ENCODE peak calls at places on chromosomes 11 and 22, in six cellular contexts. M is IMR-90, G is neuronal stem cell, A is H1, P is mesenchymal stem cell, I is H9. Y is an unnamed sample.
A peak's percentile ranks its signal among the peaks of the same experiment; 100 is the strongest.

GRCh38 chr22:29071261-29072045 is 1.4 kb upstream of the KREMEN1 start:
- DNase-seq in I (peak; percentile 72), P (peak; percentile 32), M (peak; percentile 7), G (peak; percentile 56), A (peak; percentile 43), Y (peak; percentile 67)

GRCh38 chr22:45631839-45632238 is 39.8 kb upstream of the ATXN10 start:
- DNase-seq in P (no peak), I (no peak), A (no peak), M (no peak), G (no peak), Y (no peak)

GRCh38 chr11:123478352-123478986 is 48.4 kb downstream of the GRAMD1B start:
- DNase-seq in A (peak; percentile 62), M (peak; percentile 85), P (peak; percentile 83), G (peak; percentile 73), I (peak; percentile 79), Y (peak; percentile 93)

GRCh38 chr11:42085736-42086135 is 626.3 kb upstream of the LRRC4C start:
- DNase-seq in P (no peak), M (no peak), A (no peak), G (no peak), I (no peak), Y (no peak)

GRCh38 chr11:75365711-75366181 is 14.3 kb upstream of the ARRB1 start:
- DNase-seq in A (no peak), I (no peak), M (peak; percentile 84), G (no peak), P (peak; percentile 92), Y (no peak)

GRCh38 chr11:119709638-119710346 is 19.2 kb downstream of the NECTIN1 start:
- DNase-seq in M (peak; percentile 69), P (peak; percentile 83), G (peak; percentile 91), I (peak; percentile 70), A (no peak), Y (peak; percentile 99)

GRCh38 chr22:49482811-49483210 is 344.9 kb downstream of the BRD1 start:
- DNase-seq in I (no peak), G (no peak), A (no peak), P (no peak), M (no peak), Y (no peak)

GRCh38 chr11:117796456-117797428 is at the start of gene DSCAML1:
- DNase-seq in A (no peak), G (no peak), P (no peak), M (no peak), I (no peak), Y (peak; percentile 27)

GRCh38 chr11:69567951-69568808 is 72.8 kb upstream of the CCND1 start:
- DNase-seq in G (no peak), A (no peak), I (no peak), M (peak; percentile 23), P (peak; percentile 2), Y (peak; percentile 37)

GRCh38 chr11:115342142-115342541 is 162.1 kb downstream of the CADM1 start:
- DNase-seq in G (no peak), M (no peak), A (no peak), I (no peak), P (no peak), Y (no peak)

GRCh38 chr22:27101288-27101687 is 443.9 kb downstream of the MIAT start:
- DNase-seq in A (no peak), G (no peak), M (no peak), I (no peak), P (no peak), Y (no peak)

GRCh38 chr11:123173040-123173855 is 21.8 kb downstream of the CLMP start:
- DNase-seq in A (no peak), G (no peak), I (no peak), P (peak; percentile 98), M (peak; percentile 100), Y (no peak)

GRCh38 chr11:104531075-104531474 is 367.1 kb upstream of the PDGFD start:
- DNase-seq in A (peak; percentile 10), I (peak; percentile 39), M (no peak), P (no peak), G (no peak), Y (peak; percentile 66)

GRCh38 chr11:1532606-1533341 is 39.3 kb downstream of the DUSP8 start:
- DNase-seq in I (no peak), M (no peak), P (no peak), G (no peak), A (no peak), Y (no peak)

GRCh38 chr22:20951151-20951931 is 15.7 kb upstream of the AIFM3 start:
- DNase-seq in M (no peak), A (no peak), P (no peak), G (no peak), I (no peak), Y (no peak)

GRCh38 chr11:114953039-114953438 is 274.7 kb downstream of the NXPE2 start:
- DNase-seq in A (no peak), P (no peak), M (no peak), G (no peak), I (no peak), Y (peak; percentile 54)

GRCh38 chr11:84558085-84558905 is 1068.8 kb downstream of the DLG2 start:
- DNase-seq in A (no peak), M (peak; percentile 53), P (peak; percentile 48), G (peak; percentile 24), I (peak; percentile 34), Y (peak; percentile 74)

GRCh38 chr11:133619973-133620372 is 87.7 kb upstream of the OPCML start:
- DNase-seq in M (no peak), G (no peak), A (no peak), P (no peak), I (no peak), Y (peak; percentile 29)

GRCh38 chr11:22926341-22926740 is 66.1 kb upstream of the CCDC179 start:
- DNase-seq in G (no peak), P (no peak), A (no peak), I (no peak), M (no peak), Y (no peak)

GRCh38 chr11:46222485-46223251 is 54.8 kb upstream of the CREB3L1 start:
- DNase-seq in A (no peak), G (no peak), P (no peak), I (no peak), M (peak; percentile 7), Y (peak; percentile 51)

GRCh38 chr11:102346456-102346747 is 612 bp upstream of the BIRC2 start:
- DNase-seq in M (peak; percentile 79), A (no peak), I (no peak), G (no peak), P (no peak), Y (no peak)

GRCh38 chr11:102343789-102344188 is 3.2 kb upstream of the BIRC2 start:
- DNase-seq in I (no peak), G (no peak), A (no peak), P (peak; percentile 16), M (peak; percentile 54), Y (no peak)

GRCh38 chr11:102338479-102339010 is 8.5 kb upstream of the BIRC2 start:
- DNase-seq in M (no peak), A (no peak), I (no peak), P (no peak), G (no peak), Y (no peak)

GRCh38 chr11:102345923-102346322 is 1.1 kb upstream of the BIRC2 start:
- DNase-seq in M (peak; percentile 83), P (peak; percentile 91), I (no peak), A (no peak), G (peak; percentile 1), Y (peak; percentile 44)

DNA sequence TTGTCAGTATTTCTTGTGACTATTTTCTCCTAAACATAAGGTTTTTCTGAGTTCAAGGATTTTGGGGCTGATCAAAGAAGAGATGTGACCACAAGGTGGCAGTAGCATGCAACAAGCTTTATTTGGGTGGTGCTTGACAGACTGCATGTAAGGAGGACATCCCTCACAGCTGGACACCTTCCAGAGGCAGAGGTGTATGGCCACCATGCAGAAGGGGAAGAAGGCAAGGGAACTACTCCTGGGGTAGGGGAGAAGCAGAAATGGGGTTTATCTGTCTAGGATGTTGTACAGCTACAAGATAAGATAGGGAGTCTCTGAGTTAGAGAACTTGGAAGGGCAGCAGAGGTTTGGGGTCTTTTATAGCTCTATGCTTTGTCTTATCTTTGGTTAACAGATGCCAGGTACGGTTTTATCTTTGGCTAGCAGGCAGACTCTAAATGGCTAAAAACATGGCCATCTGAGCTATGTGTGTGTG is 5.1 kb upstream of the BIRC2 start:
- DNase-seq in P (peak; percentile 84), G (peak; percentile 81), A (no peak), M (peak; percentile 87), I (peak; percentile 82), Y (peak; percentile 93)
- H2BK15ac ChIP-seq in P (no peak overlapping the region), G (no peak overlapping the region), A (no peak overlapping the region), M (peak overlapping the region; percentile 10), I (no peak overlapping the region), Y (no peak overlapping the region)

GRCh38 chr11:83102806-83103205 is 31.1 kb upstream of the RAB30 start:
- DNase-seq in A (no peak), G (no peak), M (no peak), P (no peak), I (no peak), Y (no peak)

DNA sequence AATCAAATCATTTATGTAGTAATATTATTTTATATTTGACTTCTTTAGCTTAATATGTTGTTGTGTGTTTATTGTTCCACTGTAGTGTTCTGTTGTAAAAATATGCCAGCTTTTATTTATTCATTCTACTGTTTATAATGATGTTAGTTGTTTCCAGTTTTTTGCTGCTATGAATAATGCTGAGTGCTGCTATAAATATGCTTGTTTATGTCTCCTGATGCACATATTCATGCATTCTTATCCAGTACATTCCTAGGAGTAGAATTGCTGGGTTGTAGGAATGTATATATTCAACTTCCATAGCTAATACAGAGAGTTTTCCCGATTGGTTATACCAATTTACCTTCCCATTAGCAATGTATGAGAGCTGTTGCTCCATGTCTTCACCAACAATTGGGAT is 33.5 kb upstream of the RAB30 start:
- DNase-seq in I (no peak), G (no peak), P (peak; percentile 15), M (peak; percentile 11), A (no peak), Y (no peak)
- H2BK15ac ChIP-seq in I (no peak overlapping the region), G (no peak overlapping the region), P (no peak overlapping the region), M (no peak overlapping the region), A (no peak overlapping the region), Y (no peak overlapping the region)

GRCh38 chr11:44983786-44984185 is 33.1 kb upstream of the TP53I11 start:
- DNase-seq in I (no peak), G (no peak), A (no peak), P (no peak), M (no peak), Y (no peak)
- H2BK15ac ChIP-seq in I (no peak overlapping the region), G (no peak overlapping the region), A (no peak overlapping the region), P (no peak overlapping the region), M (no peak overlapping the region), Y (no peak overlapping the region)

DNA sequence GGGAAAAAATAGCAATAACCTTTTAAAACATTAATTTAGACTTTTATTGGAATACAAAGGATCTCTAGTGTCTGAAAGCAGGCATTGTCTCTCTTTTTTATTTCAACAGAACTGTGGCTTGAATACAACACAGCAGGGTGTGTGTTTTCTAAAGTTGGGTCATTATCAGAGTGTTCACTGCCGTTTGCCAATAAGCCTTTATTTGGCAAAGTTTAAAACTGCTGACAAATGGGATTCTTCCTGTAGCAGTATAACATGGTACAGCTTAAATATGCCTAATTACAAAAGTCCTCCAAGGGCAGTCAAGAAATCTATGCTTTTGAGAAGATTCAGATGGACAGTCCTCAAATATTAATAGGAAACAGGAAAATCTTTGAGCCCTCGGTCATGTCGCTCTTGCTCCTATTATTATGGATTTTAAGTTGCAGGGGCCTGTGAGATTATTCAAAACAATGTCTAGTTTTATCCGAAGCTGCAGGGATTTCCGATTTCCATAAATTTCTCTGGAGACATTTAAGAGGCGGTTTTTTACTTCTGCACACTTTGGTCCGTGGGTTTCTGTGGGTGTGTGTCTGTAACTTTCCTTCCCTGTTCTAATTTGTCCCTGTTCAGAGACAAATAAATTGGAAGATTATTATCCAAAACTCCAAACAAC is 199.9 kb downstream of the MAML2 start:
- DNase-seq in G (peak; percentile 20), I (no peak), P (no peak), M (no peak), A (no peak), Y (no peak)
- H2BK15ac ChIP-seq in G (no peak overlapping the region), I (no peak overlapping the region), P (no peak overlapping the region), M (no peak overlapping the region), A (no peak overlapping the region), Y (no peak overlapping the region)